ENCODE peak calls at places on chromosomes 5 and 9, in seven cellular contexts. W, Y, P, C, S, N and T are unnamed samples.

GRCh38 chr5:135212361-135213033 is 178.5 kb upstream of the PITX1 start:
- DNase-seq in Y (no peak), P (no peak), S (no peak), W (no peak), N (no peak), C (no peak), T (no peak)

GRCh38 chr5:107670927-107671741 is at the start of gene EFNA5:
- DNase-seq in Y (no peak), P (no peak), W (peak; percentile 30), S (no peak), C (peak; percentile 46), N (no peak), T (peak; percentile 26)

GRCh38 chr5:115470921-115471320 is 73.7 kb downstream of the FEM1C start:
- DNase-seq in Y (no peak), C (no peak), P (no peak), W (no peak), N (no peak), S (no peak), T (no peak)

GRCh38 chr9:125649315-125649714 is 57.7 kb downstream of the MAPKAP1 start:
- DNase-seq in P (no peak), W (peak; percentile 53), Y (no peak), N (no peak), C (peak; percentile 86), S (no peak), T (peak; percentile 74)

GRCh38 chr5:171431251-171431777 is 11.9 kb downstream of the FGF18 start:
- DNase-seq in N (no peak), C (no peak), Y (no peak), S (no peak), P (no peak), W (no peak), T (no peak)

GRCh38 chr5:83377131-83377865 is 94.2 kb upstream of the VCAN start:
- DNase-seq in S (no peak), C (peak; percentile 92), N (no peak), P (no peak), Y (no peak), W (no peak), T (no peak)

GRCh38 chr5:180157866-180158265 is 51.1 kb downstream of the RASGEF1C start:
- DNase-seq in P (no peak), S (no peak), W (no peak), C (no peak), N (no peak), Y (no peak), T (no peak)

GRCh38 chr5:55864606-55865541 is 13.7 kb downstream of the IL31RA start:
- DNase-seq in C (peak; percentile 12), P (no peak), N (peak; percentile 63), W (no peak), Y (no peak), S (no peak), T (no peak)

GRCh38 chr5:6728011-6728794 is 15.0 kb downstream of the TENT4A start:
- DNase-seq in P (no peak), N (no peak), S (no peak), W (no peak), C (no peak), Y (no peak), T (no peak)

GRCh38 chr5:142015781-142016533 is 3.1 kb upstream of the GNPDA1 start:
- DNase-seq in P (no peak), W (no peak), S (no peak), N (no peak), Y (no peak), C (peak; percentile 56), T (no peak)

GRCh38 chr5:149040421-149040820 is 22.4 kb downstream of the SH3TC2 start:
- DNase-seq in Y (no peak), N (no peak), W (no peak), P (no peak), S (no peak), C (no peak), T (no peak)

GRCh38 chr5:125679522-125679921 is 743.7 kb upstream of the GRAMD2B start:
- DNase-seq in Y (no peak), S (no peak), W (no peak), N (peak; percentile 10), C (peak; percentile 21), P (no peak), T (no peak)

GRCh38 chr5:181241393-181241975 is 2.2 kb downstream of the RACK1 start:
- DNase-seq in C (peak; percentile 90), S (no peak), W (peak; percentile 64), Y (no peak), P (peak; percentile 56), N (peak; percentile 90), T (no peak)

GRCh38 chr5:27868292-27868691 is 829.9 kb upstream of the CDH9 start:
- DNase-seq in S (no peak), N (no peak), C (no peak), Y (no peak), P (no peak), W (no peak), T (no peak)

GRCh38 chr9:19656704-19657103 is 132.1 kb downstream of the SLC24A2 start:
- DNase-seq in P (no peak), Y (no peak), C (no peak), S (no peak), W (no peak), N (no peak), T (no peak)

GRCh38 chr9:6590772-6591384 is 54.7 kb downstream of the GLDC start:
- DNase-seq in P (no peak), W (no peak), Y (no peak), S (no peak), C (no peak), N (peak; percentile 98), T (peak; percentile 51)

GRCh38 chr9:68702493-68702892 is 2.5 kb upstream of the PIP5K1B start:
- DNase-seq in N (peak; percentile 14), P (peak; percentile 55), Y (no peak), W (no peak), C (peak; percentile 11), S (no peak), T (no peak)

GRCh38 chr9:71744754-71745521 is 23.4 kb downstream of the CEMIP2 start:
- DNase-seq in P (peak; percentile 22), N (no peak), C (no peak), W (no peak), Y (no peak), S (no peak), T (no peak)

GRCh38 chr5:157390179-157390923 is 69.7 kb upstream of the NIPAL4 start:
- DNase-seq in S (no peak), C (peak; percentile 94), P (peak; percentile 2), W (peak; percentile 98), Y (no peak), N (peak; percentile 93), T (peak; percentile 97)

GRCh38 chr9:21096172-21096900 is 18.6 kb upstream of the IFNB1 start:
- DNase-seq in S (peak; percentile 46), C (peak; percentile 61), W (no peak), N (no peak), Y (no peak), P (no peak), T (no peak)

GRCh38 chr5:139458580-139459407 is 3.7 kb downstream of the ECSCR start:
- DNase-seq in S (peak; percentile 60), C (peak; percentile 88), W (no peak), Y (no peak), P (no peak), N (no peak), T (no peak)

GRCh38 chr9:134814598-134815215 is 65.9 kb upstream of the FCN2 start:
- DNase-seq in N (no peak), Y (no peak), C (peak; percentile 67), P (no peak), W (no peak), S (no peak), T (no peak)
- TF ChIP-seq CEBPB in N (no peak), Y (no peak), C (no peak), P (no peak), W (no peak), S (no peak), T (no peak)

GRCh38 chr9:81680506-81680905 is 8.8 kb downstream of the TLE1 start:
- DNase-seq in N (no peak), C (no peak), P (no peak), S (no peak), W (no peak), Y (no peak), T (no peak)
- TF ChIP-seq CEBPB in N (no peak), C (no peak), P (no peak), S (no peak), W (no peak), Y (no peak), T (no peak)

GRCh38 chr9:120886490-120886967 is 9.5 kb upstream of the PHF19 start:
- DNase-seq in S (no peak), N (no peak), P (no peak), Y (no peak), W (no peak), C (peak; percentile 78), T (no peak)
- TF ChIP-seq CEBPB in S (no peak), N (no peak), P (no peak), Y (no peak), W (no peak), C (no peak), T (no peak)

GRCh38 chr5:15943487-15943886 is 236.1 kb downstream of the MARCHF11 start:
- DNase-seq in W (no peak), S (no peak), Y (no peak), C (peak; percentile 75), P (no peak), N (no peak), T (no peak)
- TF ChIP-seq CEBPB in W (no peak), S (no peak), Y (no peak), C (no peak), P (no peak), N (no peak), T (no peak)

DNA sequence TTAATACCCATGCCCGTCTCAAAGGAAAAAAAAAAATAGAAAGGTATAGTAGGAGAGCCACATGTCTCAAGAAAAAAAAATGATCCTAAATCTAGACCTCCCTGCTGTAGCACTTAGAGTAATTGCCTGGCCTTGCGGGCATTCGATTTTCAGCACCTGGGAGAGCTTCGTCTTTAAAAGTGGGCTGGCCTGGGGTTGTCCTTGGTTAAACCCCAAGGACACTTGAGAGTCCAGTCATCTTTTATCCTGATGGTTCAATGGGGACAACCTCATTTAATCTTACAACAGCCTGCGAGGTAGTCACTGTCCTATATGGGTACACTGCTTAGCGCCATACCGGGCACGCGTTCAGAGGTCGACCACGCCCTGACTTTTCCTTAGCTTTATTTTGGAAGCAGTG is 60.1 kb downstream of the MAT2B start:
- DNase-seq in P (no peak), N (no peak), C (no peak), S (no peak), Y (no peak), W (no peak), T (no peak)
- TF ChIP-seq CEBPB in P (no peak), N (no peak), C (no peak), S (no peak), Y (no peak), W (no peak), T (no peak)

DNA sequence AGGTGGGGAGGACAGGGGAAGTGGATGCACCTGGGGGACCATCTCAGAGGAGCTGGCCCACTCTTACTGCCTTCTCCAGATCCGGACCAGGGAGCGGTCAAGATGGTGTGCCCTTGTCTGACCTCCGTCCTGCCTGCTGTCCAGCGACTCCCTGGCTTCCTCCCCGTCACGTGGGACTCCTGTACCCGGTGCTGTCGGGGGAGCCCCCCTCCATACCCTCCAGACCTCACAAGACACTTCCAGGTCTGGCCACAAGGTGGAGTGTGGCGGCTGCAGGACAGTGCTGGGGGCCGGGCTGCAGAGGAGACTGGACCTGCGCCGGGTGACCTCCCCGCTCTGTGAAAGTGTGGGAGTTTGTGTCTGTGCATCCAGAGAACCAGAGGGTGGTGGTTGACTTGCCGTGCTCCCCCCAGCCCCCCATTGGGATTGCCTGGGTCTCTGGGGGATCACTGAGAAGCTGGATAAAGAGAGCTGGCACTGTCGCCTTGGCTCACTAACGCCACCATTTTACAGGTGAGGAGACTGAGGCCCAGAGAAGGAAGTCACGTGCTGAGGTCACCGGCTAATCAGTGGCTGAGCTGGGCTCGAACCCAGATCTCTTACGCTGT is 1.9 kb upstream of the CRB2 start:
- DNase-seq in W (peak; percentile 71), Y (peak; percentile 53), N (peak; percentile 59), P (peak; percentile 88), C (peak; percentile 46), S (no peak), T (peak; percentile 52)
- TF ChIP-seq CEBPB in W (no peak), Y (no peak), N (no peak), P (no peak), C (no peak), S (no peak), T (no peak)